ENCODE peak calls at places on chromosomes 13 and 19, in five cellular contexts. Z, E, C, S and M are unnamed samples.
A peak's percentile ranks its signal among the peaks of the same experiment; 100 is the strongest.

GRCh38 chr19:39133431-39134270 is 8.1 kb downstream of the PAK4 start:
- DNase-seq in S (no peak), C (no peak), Z (peak; percentile 72), E (no peak), M (no peak)

GRCh38 chr13:44437356-44438233 is 64.0 kb downstream of the SERP2 start:
- DNase-seq in E (no peak), S (no peak), Z (peak; percentile 20), C (no peak), M (peak; percentile 35)

GRCh38 chr13:43878897-43879322 is 630 bp downstream of the CCDC122 start:
- DNase-seq in C (no peak), S (peak; percentile 91), Z (peak; percentile 84), E (peak; percentile 48), M (peak; percentile 14)

GRCh38 chr19:14528419-14529253 is 758 bp upstream of the TECR start:
- DNase-seq in E (no peak), S (no peak), Z (no peak), C (no peak), M (no peak)

GRCh38 chr13:28325022-28325421 is 169.9 kb downstream of the FLT1 start:
- DNase-seq in E (no peak), C (no peak), Z (no peak), S (no peak), M (no peak)

GRCh38 chr13:112444001-112444311 is 67.8 kb downstream of the SPACA7 start:
- DNase-seq in C (no peak), S (peak; percentile 85), E (peak; percentile 78), Z (peak; percentile 97), M (peak; percentile 33)

GRCh38 chr19:41707502-41707812 is 969 bp upstream of the CEACAM5 start:
- DNase-seq in S (no peak), Z (peak; percentile 51), C (no peak), E (no peak), M (no peak)

GRCh38 chr13:67619987-67620386 is 389.9 kb upstream of the PCDH9 start:
- DNase-seq in C (no peak), S (no peak), E (no peak), Z (no peak), M (no peak)

GRCh38 chr13:53064721-53065120 is 36.1 kb downstream of the OLFM4 start:
- DNase-seq in C (no peak), E (no peak), Z (no peak), S (no peak), M (no peak)

GRCh38 chr19:6800991-6801396 is 28.5 kb downstream of the VAV1 start:
- DNase-seq in Z (no peak), E (peak; percentile 29), C (peak; percentile 4), S (no peak), M (peak; percentile 4)

GRCh38 chr13:33078268-33078667 is 62.0 kb downstream of the KL start:
- DNase-seq in Z (no peak), E (no peak), S (no peak), C (no peak), M (no peak)

GRCh38 chr13:84844473-84844872 is 954.7 kb downstream of the SLITRK6 start:
- DNase-seq in E (no peak), C (no peak), Z (no peak), S (no peak), M (no peak)

GRCh38 chr13:101449971-101450748 is 2.3 kb upstream of the ITGBL1 start:
- DNase-seq in S (no peak), E (no peak), C (no peak), Z (no peak), M (peak; percentile 46)

GRCh38 chr19:57812201-57812600 is 2.5 kb downstream of the ZNF552 start:
- DNase-seq in E (no peak), C (no peak), S (no peak), Z (no peak), M (no peak)